ENCODE peak calls at places on chromosomes 7 and 10, in four cellular contexts. One of them, this sample, is unnamed.

GRCh38 chr10:393346-393745 is 258.1 kb downstream of the ZMYND11 start:
- DNase-seq in T-helper 1 cell: no peak
- DNase-seq in NCI-H774: no peak
- DNase-seq in activated naive CD8-positive, alpha-beta T cell treated with anti-CD3 and anti-CD28 coated beads, Interleukin-2, amount 50 U/mL, for 24 hours: no peak
- DNase-seq in this sample: no peak

GRCh38 chr10:62817120-62817762 is 1.1 kb upstream of the EGR2 start:
- DNase-seq in T-helper 1 cell: peak; percentile 34
- DNase-seq in NCI-H774: no peak
- DNase-seq in activated naive CD8-positive, alpha-beta T cell treated with anti-CD3 and anti-CD28 coated beads, Interleukin-2, amount 50 U/mL, for 24 hours: peak; percentile 70
- DNase-seq in this sample: no peak

GRCh38 chr7:85554294-85554877 is 367.5 kb upstream of the SEMA3D start:
- DNase-seq in T-helper 1 cell: no peak
- DNase-seq in NCI-H774: peak; percentile 72
- DNase-seq in activated naive CD8-positive, alpha-beta T cell treated with anti-CD3 and anti-CD28 coated beads, Interleukin-2, amount 50 U/mL, for 24 hours: no peak
- DNase-seq in this sample: peak; percentile 39

GRCh38 chr7:98802088-98802780 is 67.6 kb downstream of the TMEM130 start:
- DNase-seq in T-helper 1 cell: no peak
- DNase-seq in NCI-H774: peak; percentile 65
- DNase-seq in activated naive CD8-positive, alpha-beta T cell treated with anti-CD3 and anti-CD28 coated beads, Interleukin-2, amount 50 U/mL, for 24 hours: peak; percentile 37
- DNase-seq in this sample: peak; percentile 89

GRCh38 chr10:26242752-26243151 is 26.2 kb downstream of the GAD2 start:
- DNase-seq in T-helper 1 cell: no peak
- DNase-seq in NCI-H774: no peak
- DNase-seq in activated naive CD8-positive, alpha-beta T cell treated with anti-CD3 and anti-CD28 coated beads, Interleukin-2, amount 50 U/mL, for 24 hours: no peak
- DNase-seq in this sample: peak; percentile 70

GRCh38 chr7:44470080-44470479 is 20.4 kb downstream of the NUDCD3 start:
- DNase-seq in T-helper 1 cell: no peak
- DNase-seq in NCI-H774: no peak
- DNase-seq in activated naive CD8-positive, alpha-beta T cell treated with anti-CD3 and anti-CD28 coated beads, Interleukin-2, amount 50 U/mL, for 24 hours: no peak
- DNase-seq in this sample: no peak

GRCh38 chr7:50304911-50305621 is 550 bp downstream of the IKZF1 start:
- DNase-seq in T-helper 1 cell: peak; percentile 35
- DNase-seq in NCI-H774: no peak
- DNase-seq in activated naive CD8-positive, alpha-beta T cell treated with anti-CD3 and anti-CD28 coated beads, Interleukin-2, amount 50 U/mL, for 24 hours: peak; percentile 61
- DNase-seq in this sample: no peak

GRCh38 chr7:133434246-133434865 is 181.5 kb downstream of the EXOC4 start:
- DNase-seq in T-helper 1 cell: no peak
- DNase-seq in NCI-H774: no peak
- DNase-seq in activated naive CD8-positive, alpha-beta T cell treated with anti-CD3 and anti-CD28 coated beads, Interleukin-2, amount 50 U/mL, for 24 hours: peak; percentile 2
- DNase-seq in this sample: no peak

GRCh38 chr7:147584771-147585193 is 1005.8 kb upstream of the C7orf33 start:
- DNase-seq in T-helper 1 cell: no peak
- DNase-seq in NCI-H774: no peak
- DNase-seq in activated naive CD8-positive, alpha-beta T cell treated with anti-CD3 and anti-CD28 coated beads, Interleukin-2, amount 50 U/mL, for 24 hours: no peak
- DNase-seq in this sample: no peak

GRCh38 chr7:82593780-82594179 is 150.2 kb upstream of the CACNA2D1 start:
- DNase-seq in T-helper 1 cell: no peak
- DNase-seq in NCI-H774: peak; percentile 49
- DNase-seq in activated naive CD8-positive, alpha-beta T cell treated with anti-CD3 and anti-CD28 coated beads, Interleukin-2, amount 50 U/mL, for 24 hours: no peak
- DNase-seq in this sample: peak; percentile 53